ENCODE peak calls at places on chromosomes 11 and 22, in nine cellular contexts. One of them, this sample, is unnamed.
A peak's percentile ranks its signal among the peaks of the same experiment; 100 is the strongest.

GRCh38 chr22:41526802-41527799 is 17.2 kb downstream of the POLR3H start:
- DNase-seq in ascending aorta: peak; percentile 75
- DNase-seq in cardiac muscle cell: peak; percentile 29
- DNase-seq in A549: peak; percentile 36
- DNase-seq in astrocyte of the spinal cord: no peak
- DNase-seq in HepG2: no peak
- DNase-seq in IMR-90: peak; percentile 25
- DNase-seq in tibial artery: no peak
- DNase-seq in esophagus muscularis mucosa: no peak
- DNase-seq in this sample: peak; percentile 39

GRCh38 chr22:20449819-20450550 is 12.4 kb upstream of the SCARF2 start:
- DNase-seq in cardiac muscle cell: no peak
- DNase-seq in tibial artery: no peak
- DNase-seq in esophagus muscularis mucosa: no peak
- DNase-seq in HepG2: no peak
- DNase-seq in A549: no peak
- DNase-seq in astrocyte of the spinal cord: no peak
- DNase-seq in ascending aorta: no peak
- DNase-seq in IMR-90: no peak
- DNase-seq in this sample: no peak

GRCh38 chr11:86990079-86990478 is 34.9 kb upstream of the FZD4 start:
- DNase-seq in ascending aorta: no peak
- DNase-seq in A549: no peak
- DNase-seq in esophagus muscularis mucosa: no peak
- DNase-seq in astrocyte of the spinal cord: peak; percentile 30
- DNase-seq in IMR-90: peak; percentile 21
- DNase-seq in HepG2: no peak
- DNase-seq in tibial artery: no peak
- DNase-seq in cardiac muscle cell: no peak
- DNase-seq in this sample: peak; percentile 28

GRCh38 chr11:7512525-7513209 is 1.1 kb upstream of the PPFIBP2 start:
- DNase-seq in esophagus muscularis mucosa: peak; percentile 97
- DNase-seq in ascending aorta: peak; percentile 93
- DNase-seq in IMR-90: no peak
- DNase-seq in tibial artery: peak; percentile 91
- DNase-seq in cardiac muscle cell: peak; percentile 75
- DNase-seq in HepG2: peak; percentile 13
- DNase-seq in astrocyte of the spinal cord: peak; percentile 15
- DNase-seq in A549: no peak
- DNase-seq in this sample: peak; percentile 54

GRCh38 chr11:64970731-64971151 is 1.2 kb downstream of the MAJIN start:
- DNase-seq in astrocyte of the spinal cord: no peak
- DNase-seq in IMR-90: no peak
- DNase-seq in tibial artery: no peak
- DNase-seq in ascending aorta: peak; percentile 21
- DNase-seq in A549: peak; percentile 53
- DNase-seq in cardiac muscle cell: no peak
- DNase-seq in HepG2: no peak
- DNase-seq in esophagus muscularis mucosa: no peak
- DNase-seq in this sample: no peak

GRCh38 chr11:128532571-128533091 is 54.7 kb downstream of the ETS1 start:
- DNase-seq in esophagus muscularis mucosa: no peak
- DNase-seq in A549: no peak
- DNase-seq in ascending aorta: no peak
- DNase-seq in cardiac muscle cell: no peak
- DNase-seq in HepG2: no peak
- DNase-seq in IMR-90: no peak
- DNase-seq in astrocyte of the spinal cord: no peak
- DNase-seq in tibial artery: no peak
- DNase-seq in this sample: no peak

GRCh38 chr22:41417622-41418390 is 28.8 kb downstream of the TOB2 start:
- DNase-seq in ascending aorta: peak; percentile 98
- DNase-seq in esophagus muscularis mucosa: no peak
- DNase-seq in HepG2: no peak
- DNase-seq in tibial artery: peak; percentile 94
- DNase-seq in IMR-90: no peak
- DNase-seq in astrocyte of the spinal cord: peak; percentile 15
- DNase-seq in A549: peak; percentile 22
- DNase-seq in cardiac muscle cell: no peak
- DNase-seq in this sample: no peak

GRCh38 chr22:49422668-49423067 is 405.0 kb downstream of the BRD1 start:
- DNase-seq in IMR-90: no peak
- DNase-seq in ascending aorta: no peak
- DNase-seq in cardiac muscle cell: no peak
- DNase-seq in HepG2: no peak
- DNase-seq in tibial artery: no peak
- DNase-seq in A549: no peak
- DNase-seq in esophagus muscularis mucosa: no peak
- DNase-seq in astrocyte of the spinal cord: no peak
- DNase-seq in this sample: no peak

GRCh38 chr11:125276635-125277008 is 112.1 kb downstream of the PKNOX2 start:
- DNase-seq in esophagus muscularis mucosa: no peak
- DNase-seq in A549: no peak
- DNase-seq in astrocyte of the spinal cord: no peak
- DNase-seq in IMR-90: no peak
- DNase-seq in cardiac muscle cell: no peak
- DNase-seq in ascending aorta: no peak
- DNase-seq in HepG2: no peak
- DNase-seq in tibial artery: no peak
- DNase-seq in this sample: no peak

GRCh38 chr11:63491614-63492372 is 826 bp upstream of the PLAAT5 start:
- DNase-seq in A549: no peak
- DNase-seq in tibial artery: no peak
- DNase-seq in ascending aorta: no peak
- DNase-seq in IMR-90: peak; percentile 46
- DNase-seq in esophagus muscularis mucosa: no peak
- DNase-seq in astrocyte of the spinal cord: no peak
- DNase-seq in cardiac muscle cell: no peak
- DNase-seq in HepG2: peak; percentile 92
- DNase-seq in this sample: peak; percentile 98

GRCh38 chr11:66739983-66740382 is 11.0 kb upstream of the SPTBN2 start:
- DNase-seq in tibial artery: no peak
- DNase-seq in ascending aorta: no peak
- DNase-seq in esophagus muscularis mucosa: no peak
- DNase-seq in astrocyte of the spinal cord: no peak
- DNase-seq in HepG2: no peak
- DNase-seq in cardiac muscle cell: no peak
- DNase-seq in IMR-90: peak; percentile 69
- DNase-seq in A549: no peak
- DNase-seq in this sample: no peak

GRCh38 chr11:41622707-41623359 is 163.4 kb upstream of the LRRC4C start:
- DNase-seq in cardiac muscle cell: no peak
- DNase-seq in tibial artery: no peak
- DNase-seq in A549: no peak
- DNase-seq in HepG2: no peak
- DNase-seq in ascending aorta: no peak
- DNase-seq in IMR-90: no peak
- DNase-seq in astrocyte of the spinal cord: no peak
- DNase-seq in esophagus muscularis mucosa: no peak
- DNase-seq in this sample: no peak

GRCh38 chr22:33018232-33018864 is 39.8 kb downstream of the SYN3 start:
- DNase-seq in astrocyte of the spinal cord: peak; percentile 27
- DNase-seq in HepG2: peak; percentile 43
- DNase-seq in cardiac muscle cell: peak; percentile 66
- DNase-seq in tibial artery: peak; percentile 55
- DNase-seq in ascending aorta: no peak
- DNase-seq in esophagus muscularis mucosa: peak; percentile 5
- DNase-seq in IMR-90: peak; percentile 29
- DNase-seq in A549: peak; percentile 37
- DNase-seq in this sample: peak; percentile 53

GRCh38 chr11:132925825-132926469 is 606.4 kb downstream of the OPCML start:
- DNase-seq in cardiac muscle cell: no peak
- DNase-seq in A549: no peak
- DNase-seq in HepG2: peak; percentile 4
- DNase-seq in IMR-90: no peak
- DNase-seq in esophagus muscularis mucosa: peak; percentile 21
- DNase-seq in astrocyte of the spinal cord: no peak
- DNase-seq in ascending aorta: no peak
- DNase-seq in tibial artery: no peak
- DNase-seq in this sample: no peak

GRCh38 chr22:35634015-35634414 is 14.2 kb upstream of the APOL6 start:
- DNase-seq in esophagus muscularis mucosa: no peak
- DNase-seq in cardiac muscle cell: no peak
- DNase-seq in A549: peak; percentile 33
- DNase-seq in astrocyte of the spinal cord: no peak
- DNase-seq in tibial artery: no peak
- DNase-seq in IMR-90: no peak
- DNase-seq in HepG2: no peak
- DNase-seq in ascending aorta: no peak
- DNase-seq in this sample: no peak

GRCh38 chr11:72716291-72716690 is 35.9 kb downstream of the ARAP1 start:
- DNase-seq in IMR-90: peak; percentile 35
- DNase-seq in esophagus muscularis mucosa: no peak
- DNase-seq in HepG2: no peak
- DNase-seq in A549: no peak
- DNase-seq in tibial artery: no peak
- DNase-seq in astrocyte of the spinal cord: peak; percentile 42
- DNase-seq in cardiac muscle cell: no peak
- DNase-seq in ascending aorta: no peak
- DNase-seq in this sample: no peak

DNA sequence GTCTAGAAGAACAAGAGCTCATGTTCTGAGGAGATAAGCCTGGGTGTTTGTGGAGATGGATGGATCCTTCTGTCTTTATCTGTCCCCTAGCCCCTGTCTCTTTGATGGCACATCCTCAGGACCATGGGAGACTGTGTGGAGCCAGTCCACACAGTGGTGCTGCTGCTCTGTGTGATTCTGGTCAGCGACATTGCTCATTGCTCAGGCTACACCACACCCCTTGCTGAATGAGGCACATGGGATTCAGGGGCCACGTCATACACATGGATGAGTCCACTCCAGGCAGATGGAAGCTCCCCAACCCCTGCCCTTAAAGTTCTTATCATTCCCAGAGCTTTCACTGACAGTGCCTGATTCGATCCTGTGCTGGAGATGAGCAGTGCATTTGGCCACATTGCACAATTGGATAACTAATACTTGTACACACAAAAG is 222.2 kb downstream of the NAV2 start:
- DNase-seq in IMR-90: peak; percentile 89
- DNase-seq in astrocyte of the spinal cord: peak; percentile 70
- DNase-seq in tibial artery: peak; percentile 49
- DNase-seq in HepG2: no peak
- DNase-seq in esophagus muscularis mucosa: no peak
- DNase-seq in A549: no peak
- DNase-seq in cardiac muscle cell: no peak
- DNase-seq in ascending aorta: no peak
- DNase-seq in this sample: peak; percentile 72
- H3K4me3 ChIP-seq in IMR-90: no peak overlapping the region
- H3K4me3 ChIP-seq in astrocyte of the spinal cord: no peak overlapping the region
- H3K4me3 ChIP-seq in tibial artery: no peak overlapping the region
- H3K4me3 ChIP-seq in HepG2: no peak overlapping the region
- H3K4me3 ChIP-seq in esophagus muscularis mucosa: no peak overlapping the region
- H3K4me3 ChIP-seq in A549: no peak overlapping the region
- H3K4me3 ChIP-seq in cardiac muscle cell: no peak overlapping the region
- H3K4me3 ChIP-seq in ascending aorta: no peak overlapping the region
- H3K4me3 ChIP-seq in this sample: no peak overlapping the region

DNA sequence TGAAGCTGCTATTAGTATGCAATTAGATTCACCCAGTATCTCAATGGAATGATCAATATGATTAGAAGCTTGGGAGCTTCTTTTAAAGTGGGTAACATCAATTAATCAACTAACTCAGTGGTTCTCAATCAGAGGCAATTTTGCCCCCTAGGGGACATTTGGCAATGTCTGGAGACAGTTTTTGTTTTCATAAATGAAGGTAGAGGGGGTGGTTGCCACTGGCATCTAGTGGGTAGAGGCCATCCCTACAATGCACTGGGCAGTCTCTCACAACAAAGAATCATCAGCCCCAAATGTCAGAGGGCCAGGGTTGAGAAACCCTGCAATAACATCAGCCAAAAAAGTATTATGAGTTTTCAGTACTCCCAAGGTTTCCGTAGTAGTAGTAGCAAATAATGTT is 5.9 kb upstream of the AMOTL1 start:
- DNase-seq in esophagus muscularis mucosa: no peak
- DNase-seq in HepG2: no peak
- DNase-seq in astrocyte of the spinal cord: no peak
- DNase-seq in IMR-90: no peak
- DNase-seq in cardiac muscle cell: no peak
- DNase-seq in tibial artery: no peak
- DNase-seq in ascending aorta: no peak
- DNase-seq in A549: peak; percentile 44
- DNase-seq in this sample: no peak
- TF ChIP-seq CTCF in esophagus muscularis mucosa: peak; percentile 21
- TF ChIP-seq CTCF in HepG2: no peak
- TF ChIP-seq CTCF in astrocyte of the spinal cord: peak; percentile 29
- TF ChIP-seq CTCF in IMR-90: peak; percentile 36
- TF ChIP-seq CTCF in cardiac muscle cell: peak; percentile 30
- TF ChIP-seq CTCF in tibial artery: no peak
- TF ChIP-seq CTCF in ascending aorta: peak; percentile 8
- TF ChIP-seq CTCF in A549: peak; percentile 54
- TF ChIP-seq CTCF in this sample: peak; percentile 58

GRCh38 chr11:4610258-4610935 is 2.4 kb upstream of the TRIM68 start:
- DNase-seq in ascending aorta: no peak
- DNase-seq in cardiac muscle cell: no peak
- DNase-seq in esophagus muscularis mucosa: no peak
- DNase-seq in tibial artery: no peak
- DNase-seq in A549: no peak
- DNase-seq in HepG2: no peak
- DNase-seq in IMR-90: peak; percentile 5
- DNase-seq in astrocyte of the spinal cord: no peak
- DNase-seq in this sample: peak; percentile 18
- H3K4me3 ChIP-seq in ascending aorta: peak overlapping the region; percentile 22
- H3K4me3 ChIP-seq in cardiac muscle cell: no peak overlapping the region
- H3K4me3 ChIP-seq in esophagus muscularis mucosa: peak overlapping the region; percentile 35
- H3K4me3 ChIP-seq in tibial artery: peak overlapping the region; percentile 15
- H3K4me3 ChIP-seq in A549: no peak overlapping the region
- H3K4me3 ChIP-seq in HepG2: no peak overlapping the region
- H3K4me3 ChIP-seq in IMR-90: peak overlapping the region; percentile 15
- H3K4me3 ChIP-seq in astrocyte of the spinal cord: no peak overlapping the region
- H3K4me3 ChIP-seq in this sample: peak overlapping the region; percentile 21

GRCh38 chr22:43152355-43153071 is 1.2 kb downstream of the TSPO start:
- DNase-seq in ascending aorta: peak; percentile 89
- DNase-seq in HepG2: no peak
- DNase-seq in IMR-90: peak; percentile 22
- DNase-seq in esophagus muscularis mucosa: no peak
- DNase-seq in cardiac muscle cell: no peak
- DNase-seq in A549: peak; percentile 55
- DNase-seq in tibial artery: peak; percentile 82
- DNase-seq in astrocyte of the spinal cord: peak; percentile 38
- DNase-seq in this sample: peak; percentile 45

GRCh38 chr22:43152001-43152354 is 619 bp downstream of the TSPO start:
- DNase-seq in A549: no peak
- DNase-seq in cardiac muscle cell: no peak
- DNase-seq in tibial artery: no peak
- DNase-seq in astrocyte of the spinal cord: no peak
- DNase-seq in IMR-90: no peak
- DNase-seq in esophagus muscularis mucosa: no peak
- DNase-seq in ascending aorta: no peak
- DNase-seq in HepG2: no peak
- DNase-seq in this sample: no peak

GRCh38 chr22:43153916-43154315 is 2.6 kb downstream of the TSPO start:
- DNase-seq in ascending aorta: no peak
- DNase-seq in cardiac muscle cell: no peak
- DNase-seq in A549: no peak
- DNase-seq in IMR-90: no peak
- DNase-seq in astrocyte of the spinal cord: no peak
- DNase-seq in tibial artery: no peak
- DNase-seq in esophagus muscularis mucosa: no peak
- DNase-seq in HepG2: no peak
- DNase-seq in this sample: peak; percentile 25

GRCh38 chr22:43150731-43151206 is 590 bp upstream of the TSPO start:
- DNase-seq in IMR-90: no peak
- DNase-seq in esophagus muscularis mucosa: no peak
- DNase-seq in tibial artery: no peak
- DNase-seq in cardiac muscle cell: no peak
- DNase-seq in ascending aorta: peak; percentile 69
- DNase-seq in astrocyte of the spinal cord: no peak
- DNase-seq in HepG2: no peak
- DNase-seq in A549: no peak
- DNase-seq in this sample: no peak

GRCh38 chr22:43151251-43152000 is at the start of gene TSPO:
- DNase-seq in esophagus muscularis mucosa: peak; percentile 95
- DNase-seq in cardiac muscle cell: peak; percentile 57
- DNase-seq in IMR-90: peak; percentile 19
- DNase-seq in A549: peak; percentile 40
- DNase-seq in HepG2: no peak
- DNase-seq in astrocyte of the spinal cord: peak; percentile 37
- DNase-seq in tibial artery: peak; percentile 80
- DNase-seq in ascending aorta: peak; percentile 92
- DNase-seq in this sample: peak; percentile 45
- TF ChIP-seq CTCF in esophagus muscularis mucosa: no peak
- TF ChIP-seq CTCF in cardiac muscle cell: no peak
- TF ChIP-seq CTCF in IMR-90: no peak
- TF ChIP-seq CTCF in A549: no peak
- TF ChIP-seq CTCF in HepG2: no peak
- TF ChIP-seq CTCF in astrocyte of the spinal cord: no peak
- TF ChIP-seq CTCF in tibial artery: no peak
- TF ChIP-seq CTCF in ascending aorta: no peak
- TF ChIP-seq CTCF in this sample: no peak

This sample was measured in fibroblast of villous mesenchyme.